ENCODE peak calls at places on chromosomes 12 and 14, in six cellular contexts. V is GM12878, A is K562, I is H1, F is HepG2, S is GM12892. O is an unnamed sample.

GRCh38 chr14:53888535-53889386 is 67.9 kb downstream of the BMP4 start:
- DNase-seq in V (no peak), A (no peak), I (no peak), F (peak), S (no peak), O (no peak)

GRCh38 chr12:39872425-39872824 is 233.5 kb downstream of the SLC2A13 start:
- DNase-seq in V (no peak), A (no peak), I (no peak), F (no peak), S (no peak), O (no peak)

GRCh38 chr14:78836777-78837176 is 666.6 kb downstream of the NRXN3 start:
- DNase-seq in V (peak), A (peak), I (peak), F (peak), S (no peak), O (peak)

GRCh38 chr12:84172823-84173424 is 739.7 kb downstream of the SLC6A15 start:
- DNase-seq in V (no peak), A (no peak), I (no peak), F (no peak), S (no peak), O (no peak)

GRCh38 chr14:92586966-92587365 is 73.4 kb downstream of the RIN3 start:
- DNase-seq in V (no peak), A (no peak), I (no peak), F (no peak), S (no peak), O (no peak)

GRCh38 chr12:52020539-52021336 is 14.0 kb downstream of the TAMALIN start:
- DNase-seq in V (no peak), A (peak), I (peak), F (peak), S (no peak), O (peak)

GRCh38 chr12:80838708-80839107 is 99.0 kb downstream of the LIN7A start:
- DNase-seq in V (no peak), A (no peak), I (no peak), F (peak), S (no peak), O (no peak)

GRCh38 chr14:91369628-91370445 is 47.8 kb downstream of the CCDC88C start:
- DNase-seq in V (no peak), A (no peak), I (no peak), F (peak), S (no peak), O (no peak)

GRCh38 chr14:57707219-57707618 is 158.7 kb downstream of the SLC35F4 start:
- DNase-seq in V (no peak), A (no peak), I (no peak), F (no peak), S (no peak), O (no peak)

GRCh38 chr12:57620245-57620935 is 9.2 kb downstream of the ARHGEF25 start:
- DNase-seq in V (no peak), A (no peak), I (peak), F (no peak), S (no peak), O (no peak)

GRCh38 chr14:76090611-76091010 is 61.1 kb upstream of the GPATCH2L start:
- DNase-seq in V (no peak), A (no peak), I (no peak), F (no peak), S (no peak), O (no peak)

GRCh38 chr12:47636908-47637780 is 68.7 kb downstream of the RPAP3 start:
- DNase-seq in V (no peak), A (peak), I (peak), F (peak), S (no peak), O (no peak)

GRCh38 chr14:21543426-21544350 is 17.5 kb upstream of the SALL2 start:
- DNase-seq in V (no peak), A (no peak), I (no peak), F (no peak), S (no peak), O (no peak)

GRCh38 chr12:45789025-45789424 is 59.5 kb downstream of the ARID2 start:
- DNase-seq in V (no peak), A (no peak), I (no peak), F (no peak), S (no peak), O (no peak)

GRCh38 chr14:64906022-64906421 is 8.2 kb upstream of the CHURC1 start:
- DNase-seq in V (no peak), A (no peak), I (no peak), F (no peak), S (no peak), O (no peak)

GRCh38 chr12:2384029-2384386 is 331.2 kb downstream of the CACNA1C start:
- DNase-seq in V (no peak), A (no peak), I (no peak), F (no peak), S (no peak), O (no peak)

GRCh38 chr12:93573552-93574223 is 1.2 kb downstream of the SOCS2 start:
- DNase-seq in V (no peak), A (peak), I (no peak), F (no peak), S (no peak), O (no peak)

GRCh38 chr12:12018454-12018853 is 52.3 kb upstream of the BCL2L14 start:
- DNase-seq in V (no peak), A (no peak), I (no peak), F (no peak), S (no peak), O (no peak)

GRCh38 chr12:108724054-108724889 is 7.0 kb downstream of the CORO1C start:
- DNase-seq in V (no peak), A (peak), I (no peak), F (no peak), S (no peak), O (no peak)

GRCh38 chr12:68403296-68403695 is 71.1 kb upstream of the MDM1 start:
- DNase-seq in V (no peak), A (no peak), I (no peak), F (no peak), S (no peak), O (no peak)

GRCh38 chr12:68402422-68402821 is 70.3 kb upstream of the MDM1 start:
- DNase-seq in V (no peak), A (no peak), I (no peak), F (no peak), S (no peak), O (no peak)

GRCh38 chr12:68405292-68405900 is 73.2 kb upstream of the MDM1 start:
- DNase-seq in V (no peak), A (no peak), I (no peak), F (no peak), S (no peak), O (no peak)

GRCh38 chr12:68403711-68404110 is 71.5 kb upstream of the MDM1 start:
- DNase-seq in V (no peak), A (no peak), I (no peak), F (no peak), S (no peak), O (no peak)

GRCh38 chr12:68406134-68406576 is 74.0 kb upstream of the MDM1 start:
- DNase-seq in V (no peak), A (peak), I (peak), F (peak), S (no peak), O (no peak)
- TF ChIP-seq POLR2A in V (no peak), A (no peak), I (no peak), F (no peak), S (no peak), O (no peak)

GRCh38 chr12:89370850-89371249 is 18.5 kb upstream of the DUSP6 start:
- DNase-seq in V (no peak), A (no peak), I (no peak), F (no peak), S (no peak), O (no peak)
- TF ChIP-seq POLR2AphosphoS5 in V (no peak), A (no peak), I (no peak), F (no peak), S (no peak), O (no peak)

GRCh38 chr14:77204457-77204796 is 22.8 kb downstream of the TMEM63C start:
- DNase-seq in V (no peak), A (no peak), I (no peak), F (no peak), S (no peak), O (no peak)
- TF ChIP-seq TAF1 in V (no peak), A (no peak), I (no peak), F (no peak), S (no peak), O (no peak)

DNA sequence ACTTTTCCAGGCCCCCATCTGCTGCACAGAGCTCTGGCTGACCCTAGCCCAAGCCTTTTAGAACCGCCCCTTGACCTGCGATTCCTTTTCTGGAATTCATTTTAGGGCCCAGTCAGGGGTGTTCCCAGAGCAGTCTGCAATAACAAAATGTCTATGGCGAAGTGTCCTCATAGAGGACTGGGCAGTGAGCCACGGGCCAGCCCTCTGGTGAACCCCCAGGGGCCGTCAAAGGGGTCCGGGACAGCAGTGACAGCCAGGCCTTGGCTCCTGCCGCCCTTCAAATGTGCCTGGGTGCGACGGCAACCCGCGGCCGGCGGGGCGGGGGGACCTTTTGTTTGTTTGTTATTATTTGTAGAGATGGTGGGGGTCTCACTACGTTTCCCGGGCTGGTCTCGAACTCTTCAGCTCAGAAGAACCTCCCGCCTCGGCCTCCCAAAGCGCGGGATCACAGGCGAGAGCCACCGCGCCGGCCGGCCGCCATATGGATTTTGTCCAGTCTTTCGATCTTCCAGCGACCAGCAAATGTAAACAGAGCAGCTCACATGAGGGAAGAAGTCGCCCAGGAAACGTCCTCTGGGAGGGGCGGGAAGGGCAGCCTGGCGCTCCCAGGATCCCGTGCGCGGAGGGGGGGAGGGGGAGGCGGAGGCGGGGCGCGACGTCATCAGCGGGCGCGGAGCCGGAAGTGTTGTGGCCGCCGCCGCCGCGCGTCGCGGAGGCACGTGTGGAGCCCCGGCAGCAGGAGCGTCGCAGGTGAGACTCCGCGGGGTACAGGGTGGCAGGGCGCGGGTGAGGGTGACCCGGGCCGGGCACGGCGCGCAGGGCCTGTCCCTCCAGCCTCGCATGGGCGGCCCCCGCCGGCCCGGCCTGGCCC is at the start of gene TRMT61A:
- DNase-seq in V (no peak), A (peak), I (peak), F (peak), S (peak), O (peak)
- TF ChIP-seq POLR2A in V (peak), A (peak), I (peak), F (peak), S (peak), O (peak)

GRCh38 chr12:54429014-54429471 is 10.0 kb upstream of the ITGA5 start:
- DNase-seq in V (no peak), A (no peak), I (no peak), F (peak), S (no peak), O (no peak)
- TF ChIP-seq POLR2AphosphoS5 in V (no peak), A (no peak), I (no peak), F (no peak), S (no peak), O (no peak)

DNA sequence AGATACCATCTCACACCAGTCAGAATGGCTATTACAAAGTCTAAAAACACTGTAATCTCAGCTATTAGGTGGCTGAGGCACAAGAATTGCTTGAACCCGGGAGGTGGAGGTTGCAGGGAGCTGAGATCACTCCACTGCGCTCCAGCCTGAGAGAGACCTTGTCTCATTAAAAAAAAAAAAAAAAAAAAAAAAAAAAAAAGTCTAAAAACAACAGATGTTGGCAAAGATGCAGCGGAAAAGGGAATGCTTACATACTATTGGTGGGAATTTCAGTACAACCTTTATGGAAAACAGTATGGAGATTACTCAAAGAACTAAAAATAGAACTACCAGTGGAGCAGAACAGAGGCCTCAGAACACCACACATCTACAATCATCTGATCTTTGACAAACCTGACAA is 19.0 kb upstream of the ATF7 start:
- DNase-seq in V (no peak), A (no peak), I (no peak), F (no peak), S (no peak), O (no peak)
- TF ChIP-seq TAF1 in V (no peak), A (no peak), I (no peak), F (no peak), S (no peak), O (no peak)

DNA sequence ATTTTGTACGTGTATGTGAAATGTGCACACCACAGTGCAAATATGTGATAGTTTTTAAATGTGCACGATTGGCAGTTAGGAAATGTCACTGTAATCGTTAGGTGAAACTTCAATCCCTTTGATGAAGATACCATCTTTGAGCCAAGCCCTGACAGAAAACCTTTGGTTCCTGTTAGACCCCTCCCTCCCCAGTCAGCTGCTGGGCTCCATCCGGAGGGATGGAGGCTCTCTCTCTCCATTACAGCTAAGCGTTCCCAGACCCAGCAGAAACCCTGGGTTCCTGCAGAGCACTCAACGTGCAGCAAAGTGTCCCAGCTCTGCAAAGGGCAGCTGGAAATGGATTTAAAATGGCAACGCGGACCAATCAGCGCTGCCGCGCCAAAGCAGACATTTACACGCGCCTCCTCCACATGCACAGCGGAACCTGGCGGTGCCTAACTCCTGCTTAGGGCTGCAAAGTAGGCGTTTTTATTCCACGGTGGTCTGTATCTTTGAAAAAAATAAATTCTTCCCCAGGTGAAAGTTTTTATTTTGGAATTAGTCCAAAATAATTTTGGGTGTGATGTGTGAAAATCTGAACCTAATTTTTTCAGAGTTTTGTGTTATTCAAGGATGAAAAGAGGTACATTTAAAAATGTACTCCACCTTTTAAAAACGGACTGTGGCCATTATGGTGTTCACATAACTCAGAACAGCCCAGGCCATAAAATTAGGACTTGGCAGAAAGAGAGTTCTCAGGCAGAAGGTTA is 1.4 kb upstream of the HMGA2 start:
- DNase-seq in V (no peak), A (no peak), I (peak), F (peak), S (no peak), O (no peak)
- TF ChIP-seq POLR2A in V (no peak), A (no peak), I (peak), F (peak), S (no peak), O (no peak)

GRCh38 chr12:50322196-50322595 is 38.9 kb upstream of the LIMA1 start:
- DNase-seq in V (no peak), A (no peak), I (no peak), F (no peak), S (no peak), O (no peak)
- TF ChIP-seq POLR2AphosphoS5 in V (no peak), A (no peak), I (no peak), F (no peak), S (no peak), O (no peak)

GRCh38 chr12:125140918-125141573 is 75.8 kb downstream of the AACS start:
- DNase-seq in V (no peak), A (no peak), I (no peak), F (no peak), S (no peak), O (no peak)
- TF ChIP-seq TAF1 in V (no peak), A (no peak), I (no peak), F (no peak), S (no peak), O (no peak)